ENCODE peak calls at places on chromosomes 11 and 22, in nine cellular contexts. V, U, H, P, D, J, Z, O and N are unnamed samples.

GRCh38 chr11:58965246-58965985 is 26.1 kb downstream of the GLYATL1 start:
- DNase-seq in H (no peak), U (no peak), D (no peak), J (no peak), P (no peak), O (peak), Z (no peak), V (peak), N (no peak)

GRCh38 chr11:46342237-46342636 is 5.0 kb upstream of the DGKZ start:
- DNase-seq in H (no peak), Z (no peak), D (no peak), V (no peak), U (no peak), J (peak), O (no peak), P (no peak), N (no peak)

GRCh38 chr22:29080061-29080975 is 7.5 kb downstream of the KREMEN1 start:
- DNase-seq in O (peak), H (no peak), Z (no peak), V (peak), D (peak), J (no peak), U (peak), P (no peak), N (no peak)

GRCh38 chr11:114799524-114799923 is 121.2 kb downstream of the NXPE2 start:
- DNase-seq in H (no peak), Z (no peak), O (no peak), J (no peak), U (no peak), D (no peak), V (no peak), P (no peak), N (no peak)

GRCh38 chr11:66568124-66568916 is at the start of gene CTSF:
- DNase-seq in H (peak), Z (peak), D (peak), U (peak), O (peak), V (peak), P (peak), J (peak), N (peak)

GRCh38 chr11:27018902-27019544 is 21.6 kb upstream of the BBOX1 start:
- DNase-seq in D (no peak), U (no peak), V (no peak), O (no peak), Z (no peak), P (no peak), H (no peak), J (no peak), N (no peak)

GRCh38 chr22:34669001-34669400 is 397.0 kb upstream of the ISX start:
- DNase-seq in U (no peak), V (peak), H (no peak), J (no peak), O (peak), Z (no peak), P (no peak), D (no peak), N (no peak)

GRCh38 chr22:46352691-46353386 is 17.3 kb downstream of the TRMU start:
- DNase-seq in Z (no peak), J (no peak), D (peak), U (peak), P (peak), H (no peak), V (peak), O (peak), N (no peak)

GRCh38 chr11:57458060-57458409 is 2.3 kb upstream of the RTN4RL2 start:
- DNase-seq in H (peak), Z (no peak), O (no peak), P (no peak), V (no peak), U (no peak), J (no peak), D (no peak), N (no peak)

GRCh38 chr22:38220163-38220562 is 18.4 kb downstream of the MAFF start:
- DNase-seq in Z (no peak), V (no peak), H (no peak), J (no peak), O (no peak), P (no peak), D (no peak), U (peak), N (no peak)

GRCh38 chr11:68313574-68314202 is 1.3 kb downstream of the LRP5 start:
- DNase-seq in Z (no peak), U (no peak), D (no peak), V (peak), P (no peak), H (no peak), J (peak), O (peak), N (no peak)

GRCh38 chr22:38108561-38109319 is 1.7 kb downstream of the BAIAP2L2 start:
- DNase-seq in J (no peak), V (no peak), Z (no peak), P (no peak), D (no peak), O (no peak), U (no peak), H (no peak), N (no peak)

GRCh38 chr11:36264601-36265344 is 24.5 kb downstream of the COMMD9 start:
- DNase-seq in H (no peak), O (no peak), U (no peak), D (no peak), Z (no peak), V (no peak), P (no peak), J (no peak), N (no peak)

GRCh38 chr11:25943777-25944661 is 387.9 kb upstream of the ANO3 start:
- DNase-seq in D (no peak), V (no peak), J (no peak), H (no peak), U (no peak), Z (no peak), O (no peak), P (no peak), N (no peak)

GRCh38 chr11:105005451-105005845 is 17.5 kb downstream of the CASP5 start:
- DNase-seq in J (no peak), U (no peak), P (no peak), Z (no peak), V (no peak), O (no peak), D (no peak), H (no peak), N (no peak)

GRCh38 chr22:44389926-44390925 is 77.5 kb upstream of the SHISAL1 start:
- DNase-seq in J (no peak), P (no peak), H (no peak), V (no peak), O (no peak), D (no peak), Z (peak), U (no peak), N (no peak)

GRCh38 chr22:42688241-42688913 is 32.3 kb downstream of the A4GALT start:
- DNase-seq in Z (peak), D (peak), U (peak), J (peak), O (peak), P (no peak), V (peak), H (no peak), N (peak)

GRCh38 chr22:37880668-37881440 is 25.2 kb upstream of the MICALL1 start:
- DNase-seq in Z (no peak), U (no peak), O (peak), V (peak), H (no peak), D (no peak), P (no peak), J (peak), N (no peak)

GRCh38 chr11:69374110-69374981 is 80.4 kb downstream of the MYEOV start:
- DNase-seq in Z (peak), H (no peak), V (no peak), P (peak), O (no peak), J (no peak), D (no peak), U (peak), N (no peak)

DNA sequence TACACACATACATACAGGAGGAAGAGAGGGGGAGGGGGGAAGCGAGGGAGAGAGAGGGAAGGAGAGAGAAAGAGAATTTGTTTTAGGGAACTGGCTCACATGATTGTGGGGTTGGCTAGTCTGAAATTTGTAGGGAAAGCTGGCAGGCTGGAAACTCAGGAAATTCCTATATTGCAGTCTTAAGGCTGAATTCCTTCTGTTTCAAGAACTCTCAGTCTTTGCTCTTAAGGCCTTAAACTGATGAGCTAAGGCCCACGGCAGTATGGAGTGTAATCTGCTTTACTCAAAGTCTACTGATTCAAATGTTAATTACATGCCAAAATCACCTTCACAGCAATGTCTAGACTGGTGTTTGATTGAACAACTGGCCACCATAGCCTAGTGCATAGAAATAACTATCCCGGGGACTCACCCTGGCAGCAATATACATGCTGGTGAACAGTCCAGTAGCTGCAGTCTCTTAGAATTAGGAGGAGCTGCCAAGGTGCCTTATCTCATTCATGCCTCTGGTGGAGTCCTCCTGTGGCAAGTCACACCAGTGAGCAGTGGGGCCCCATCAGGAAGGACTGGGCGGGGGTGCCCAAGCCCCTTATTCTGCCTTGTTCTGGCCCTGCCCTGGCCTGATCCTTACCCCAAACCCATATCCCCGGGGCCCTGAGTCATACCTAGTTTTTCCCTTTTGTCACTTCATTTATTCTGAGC is 59.7 kb upstream of the AMPD3 start:
- DNase-seq in O (no peak), J (no peak), U (no peak), D (no peak), P (no peak), Z (no peak), V (no peak), H (no peak), N (no peak)
- TF ChIP-seq CTCF in O (no peak), J (no peak), U (no peak), D (no peak), P (no peak), Z (no peak), V (no peak), H (no peak), N (no peak)

GRCh38 chr11:64089915-64090810 is 54.4 kb downstream of the FLRT1 start:
- DNase-seq in H (no peak), J (no peak), O (no peak), V (no peak), U (no peak), D (no peak), Z (no peak), P (no peak), N (no peak)
- TF ChIP-seq CTCF in H (no peak), J (no peak), O (no peak), V (no peak), U (no peak), D (no peak), Z (no peak), P (no peak), N (no peak)

GRCh38 chr11:14445542-14446530 is 53.8 kb downstream of the COPB1 start:
- DNase-seq in Z (no peak), P (no peak), J (peak), O (peak), U (no peak), D (no peak), V (peak), H (no peak), N (no peak)

GRCh38 chr11:14448229-14448628 is 51.4 kb downstream of the COPB1 start:
- DNase-seq in H (no peak), J (no peak), V (no peak), P (no peak), Z (no peak), D (no peak), U (no peak), O (no peak), N (no peak)

GRCh38 chr11:14449302-14449714 is 50.3 kb downstream of the COPB1 start:
- DNase-seq in O (no peak), P (no peak), D (no peak), H (no peak), J (peak), U (no peak), Z (no peak), V (no peak), N (no peak)

GRCh38 chr11:14444441-14445189 is 55.0 kb downstream of the COPB1 start:
- DNase-seq in O (no peak), J (no peak), V (no peak), P (no peak), D (no peak), H (no peak), U (no peak), Z (no peak), N (no peak)

DNA sequence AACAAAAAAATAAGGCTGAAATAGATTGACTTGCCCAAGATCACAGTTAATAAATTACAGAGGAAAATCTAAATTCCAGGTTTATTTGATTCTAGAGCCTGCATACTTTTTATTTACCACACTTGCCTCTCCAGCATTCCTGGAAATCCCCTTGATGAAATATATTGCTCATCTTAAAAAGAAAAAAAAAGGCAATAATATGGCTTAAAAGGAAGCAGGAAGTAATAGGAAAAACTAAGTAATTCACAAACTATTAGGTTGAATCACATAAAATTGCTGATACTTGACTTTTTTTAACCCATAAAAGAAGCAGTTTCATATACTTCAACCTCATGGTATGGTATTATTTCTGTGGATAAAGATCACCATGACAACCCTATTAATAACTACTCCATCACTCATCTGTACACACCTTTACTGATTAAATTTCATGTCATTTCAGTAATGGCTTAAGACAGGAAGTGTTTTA is 52.9 kb downstream of the COPB1 start:
- DNase-seq in Z (no peak), D (no peak), O (peak), U (no peak), J (no peak), P (no peak), H (no peak), V (peak), N (no peak)
- TF ChIP-seq CTCF in Z (no peak), D (no peak), O (no peak), U (no peak), J (no peak), P (no peak), H (no peak), V (no peak), N (no peak)

GRCh38 chr11:1770528-1770927 is 6.8 kb upstream of the CTSD start:
- DNase-seq in D (no peak), V (peak), J (no peak), Z (no peak), H (no peak), U (no peak), O (no peak), P (no peak), N (peak)
- TF ChIP-seq CTCF in D (no peak), V (no peak), J (no peak), Z (no peak), H (no peak), U (no peak), O (no peak), P (no peak), N (no peak)

GRCh38 chr11:107593941-107594340 is 3.0 kb downstream of the ELMOD1 start:
- DNase-seq in O (no peak), H (no peak), V (no peak), D (no peak), U (no peak), P (no peak), Z (no peak), J (no peak), N (no peak)

GRCh38 chr11:107592813-107593212 is 1.9 kb downstream of the ELMOD1 start:
- DNase-seq in J (peak), U (no peak), O (no peak), P (no peak), Z (no peak), H (no peak), V (no peak), D (no peak), N (no peak)

GRCh38 chr11:107598225-107599139 is 7.5 kb downstream of the ELMOD1 start:
- DNase-seq in V (no peak), O (no peak), Z (no peak), D (no peak), P (no peak), H (peak), U (peak), J (no peak), N (no peak)
- TF ChIP-seq CTCF in V (peak), O (peak), Z (no peak), D (no peak), P (peak), H (peak), U (peak), J (peak), N (no peak)

DNA sequence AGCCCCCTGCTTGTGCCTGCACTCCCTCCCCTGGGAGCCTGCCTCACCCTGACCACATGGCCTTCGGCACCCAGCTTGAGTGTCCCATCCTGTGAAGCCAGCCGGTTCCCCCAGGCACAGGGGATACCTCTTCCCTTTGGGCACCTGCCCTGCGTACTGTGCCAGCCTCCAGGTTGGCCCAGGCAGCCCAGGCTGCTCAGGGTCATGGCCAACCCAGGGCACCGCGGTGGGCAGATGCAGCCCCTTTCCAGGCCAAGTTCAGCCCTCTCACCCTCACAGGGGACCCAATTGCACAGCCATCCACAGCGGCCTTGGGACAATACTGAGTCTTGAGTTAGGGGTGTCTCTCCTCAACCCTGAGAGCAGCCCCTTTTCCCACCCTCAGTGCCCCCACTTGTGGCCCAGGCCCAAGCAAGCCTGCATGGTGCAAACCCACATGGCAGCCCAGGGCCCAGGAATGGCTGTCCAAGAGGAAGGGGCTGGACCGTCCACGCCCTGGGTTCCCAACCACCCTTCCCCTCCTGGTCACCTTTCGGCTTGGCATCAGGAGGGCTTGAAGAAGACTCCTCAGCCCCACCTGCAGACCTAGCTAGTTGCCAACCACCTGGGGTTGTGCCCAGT is 87.7 kb downstream of the CDKN1C start:
- DNase-seq in D (peak), O (no peak), U (no peak), J (no peak), H (no peak), P (peak), Z (peak), V (no peak), N (peak)
- TF ChIP-seq CTCF in D (no peak), O (no peak), U (no peak), J (no peak), H (no peak), P (no peak), Z (no peak), V (no peak), N (no peak)

DNA sequence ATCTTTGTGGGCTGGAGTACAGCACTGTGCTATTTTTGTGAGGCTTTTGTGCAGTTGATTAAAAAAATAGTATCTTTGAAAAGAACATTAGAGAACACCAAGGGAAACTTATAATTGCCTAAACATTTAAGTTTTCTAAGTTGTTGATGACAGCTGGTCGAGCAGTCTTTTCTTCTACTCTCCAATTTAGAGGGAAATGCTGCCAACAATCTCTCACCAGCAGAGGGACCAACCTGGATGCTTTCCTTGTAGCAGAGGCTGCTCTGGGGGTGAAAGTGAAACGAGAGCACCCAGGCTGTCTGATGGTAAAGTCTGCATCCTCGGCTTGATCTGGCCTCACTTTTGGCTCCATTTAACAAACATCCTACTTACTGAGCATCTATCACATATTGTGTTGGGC is 1286.5 kb upstream of the TENM4 start:
- DNase-seq in V (no peak), U (peak), P (no peak), H (peak), J (peak), Z (no peak), O (peak), D (no peak), N (no peak)
- TF ChIP-seq CTCF in V (peak), U (peak), P (no peak), H (peak), J (peak), Z (no peak), O (peak), D (no peak), N (no peak)

GRCh38 chr11:76243157-76243556 is 36.9 kb upstream of the WNT11 start:
- DNase-seq in J (no peak), U (no peak), H (no peak), V (no peak), D (no peak), Z (no peak), P (no peak), O (no peak), N (no peak)
- TF ChIP-seq CTCF in J (no peak), U (no peak), H (no peak), V (no peak), D (no peak), Z (no peak), P (no peak), O (no peak), N (no peak)

GRCh38 chr22:19943665-19944026 is 2.0 kb upstream of the TXNRD2 start:
- DNase-seq in J (peak), H (peak), U (no peak), P (no peak), V (no peak), D (no peak), Z (no peak), O (peak), N (peak)

GRCh38 chr22:19941365-19942070 is at the start of the genes COMT and TXNRD2:
- DNase-seq in J (peak), P (peak), H (peak), V (peak), Z (peak), O (peak), D (peak), U (peak), N (peak)

GRCh38 chr22:19942886-19943664 is 1.5 kb upstream of the TXNRD2 start:
- DNase-seq in O (peak), U (peak), H (peak), D (peak), V (peak), P (no peak), Z (no peak), J (peak), N (no peak)

GRCh38 chr22:19942071-19942885 is 660 bp upstream of the TXNRD2 start:
- DNase-seq in H (peak), U (no peak), Z (no peak), O (peak), V (no peak), D (no peak), J (peak), P (no peak), N (peak)

GRCh38 chr22:19940536-19941364 is 822 bp upstream of the COMT start:
- DNase-seq in V (no peak), U (no peak), H (no peak), D (no peak), J (no peak), O (no peak), P (no peak), Z (no peak), N (no peak)
- TF ChIP-seq CTCF in V (no peak), U (no peak), H (no peak), D (no peak), J (no peak), O (no peak), P (no peak), Z (no peak), N (no peak)